ENCODE peak calls at places on chromosome 1, in seven cellular contexts. I is GM23248, J is right cardiac atrium, L is heart right ventricle, N is GM12865, T is ovary, G is HFF-Myc. H is an unnamed sample.

GRCh38 chr1:41920658-41921057 is 1.9 kb upstream of the HIVEP3 start:
- DNase-seq in I (peak), G (no peak), T (no peak), L (no peak), N (no peak), J (no peak), H (no peak)

GRCh38 chr1:53442297-53442696 is 16.9 kb upstream of the DMRTB1 start:
- DNase-seq in T (no peak), L (no peak), G (no peak), J (no peak), N (no peak), I (peak), H (no peak)

GRCh38 chr1:218392717-218393116 is 47.6 kb downstream of the TGFB2 start:
- DNase-seq in N (no peak), I (no peak), T (no peak), L (no peak), J (no peak), G (no peak), H (no peak)

GRCh38 chr1:13494025-13494424 is 19.8 kb downstream of the LRRC38 start:
- DNase-seq in G (no peak), J (no peak), L (no peak), T (no peak), I (no peak), N (peak), H (no peak)

GRCh38 chr1:162690672-162691434 is 58.6 kb downstream of the DDR2 start:
- DNase-seq in J (peak), G (peak), L (peak), T (peak), I (peak), N (no peak), H (peak)

GRCh38 chr1:13766906-13767564 is 67.0 kb downstream of the PRDM2 start:
- DNase-seq in J (no peak), N (no peak), L (no peak), G (no peak), T (no peak), I (peak), H (no peak)

GRCh38 chr1:78146137-78146822 is 100.5 kb downstream of the GIPC2 start:
- DNase-seq in G (no peak), J (no peak), T (no peak), N (no peak), I (peak), L (no peak), H (no peak)

GRCh38 chr1:70745199-70745598 is 302.4 kb downstream of the PTGER3 start:
- DNase-seq in G (no peak), T (no peak), L (no peak), J (no peak), I (peak), N (no peak), H (no peak)

GRCh38 chr1:189790335-189790734 is 687.3 kb downstream of the BRINP3 start:
- DNase-seq in G (no peak), L (no peak), T (no peak), N (no peak), I (no peak), J (no peak), H (no peak)

GRCh38 chr1:220887202-220887867 is 8.1 kb downstream of the HLX start:
- DNase-seq in N (no peak), T (no peak), I (peak), G (no peak), L (no peak), J (peak), H (no peak)

GRCh38 chr1:240122639-240123604 is 31.2 kb downstream of the FMN2 start:
- DNase-seq in L (no peak), J (no peak), I (no peak), N (no peak), G (no peak), T (no peak), H (no peak)

GRCh38 chr1:231861541-231862481 is 235.2 kb downstream of the DISC1 start:
- DNase-seq in T (no peak), G (no peak), N (no peak), L (no peak), I (peak), J (no peak), H (no peak)

GRCh38 chr1:40076895-40077312 is 20.1 kb downstream of the PPT1 start:
- DNase-seq in L (no peak), J (no peak), N (no peak), T (no peak), I (peak), G (peak), H (no peak)

GRCh38 chr1:109623601-109624161 is 4.0 kb downstream of the AMPD2 start:
- DNase-seq in I (peak), J (peak), L (no peak), T (no peak), N (no peak), G (no peak), H (no peak)
- H3K4me3 ChIP-seq in I (peak), J (no peak), L (no peak), T (no peak), N (peak), G (peak), H (peak)

DNA sequence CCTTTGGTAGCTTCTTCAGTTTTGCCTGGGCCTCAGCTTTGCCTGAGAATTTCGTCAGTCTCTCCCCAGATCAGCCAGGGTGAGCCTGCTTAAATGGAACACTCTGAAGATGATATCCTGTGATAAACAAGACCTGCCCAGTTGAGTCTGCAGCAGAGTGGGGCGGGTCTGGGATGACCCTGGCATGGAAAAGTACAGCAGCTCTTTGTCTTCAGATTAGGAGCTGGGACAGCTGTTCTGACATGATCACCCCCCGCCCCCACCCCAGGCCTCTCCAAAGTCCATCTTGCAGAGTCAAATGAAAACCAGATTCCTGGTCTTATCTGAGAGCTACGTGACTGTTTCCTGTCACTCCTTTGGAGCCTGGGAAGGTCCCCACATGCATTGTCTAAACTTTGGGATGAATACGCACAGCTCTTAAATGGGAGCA is 2.2 kb upstream of the TMEM51 start:
- DNase-seq in I (no peak), G (no peak), N (no peak), L (no peak), J (no peak), T (peak), H (no peak)
- H3K4me3 ChIP-seq in I (no peak), G (peak), N (no peak), L (no peak), J (no peak), T (no peak), H (no peak)

GRCh38 chr1:36421649-36422048 is 23.9 kb upstream of the LSM10 start:
- DNase-seq in I (no peak), N (no peak), G (no peak), L (no peak), J (no peak), T (no peak), H (no peak)

GRCh38 chr1:36419569-36419968 is 21.9 kb upstream of the LSM10 start:
- DNase-seq in L (no peak), I (no peak), N (no peak), G (no peak), J (no peak), T (peak), H (no peak)

GRCh38 chr1:36419158-36419557 is 21.4 kb upstream of the LSM10 start:
- DNase-seq in G (no peak), J (no peak), N (no peak), T (no peak), L (no peak), I (no peak), H (no peak)

GRCh38 chr1:36420836-36421317 is 23.2 kb upstream of the LSM10 start:
- DNase-seq in G (peak), J (peak), L (peak), I (peak), T (peak), N (peak), H (peak)

GRCh38 chr1:36420409-36420808 is 22.7 kb upstream of the LSM10 start:
- DNase-seq in L (no peak), N (no peak), I (peak), J (peak), G (no peak), T (peak), H (no peak)
- H3K4me3 ChIP-seq in L (no peak), N (no peak), I (no peak), J (no peak), G (no peak), T (no peak), H (no peak)

GRCh38 chr1:170593173-170593572 is 61.2 kb downstream of the GORAB start:
- DNase-seq in T (no peak), N (peak), I (peak), J (no peak), G (no peak), L (no peak), H (no peak)
- H3K4me3 ChIP-seq in T (peak), N (no peak), I (peak), J (no peak), G (peak), L (no peak), H (peak)

GRCh38 chr1:167630568-167631385 is 745 bp downstream of the RCSD1 start:
- DNase-seq in J (no peak), I (no peak), T (no peak), N (peak), L (no peak), G (no peak), H (no peak)

GRCh38 chr1:167629681-167630567 is at the start of gene RCSD1:
- DNase-seq in G (no peak), I (peak), J (peak), T (no peak), L (peak), N (peak), H (no peak)

GRCh38 chr1:167633258-167633944 is 3.4 kb downstream of the RCSD1 start:
- DNase-seq in T (no peak), I (no peak), N (no peak), J (no peak), L (no peak), G (no peak), H (no peak)

GRCh38 chr1:167631386-167631941 is 1.4 kb downstream of the RCSD1 start:
- DNase-seq in L (no peak), T (no peak), I (no peak), J (no peak), N (no peak), G (no peak), H (no peak)

DNA sequence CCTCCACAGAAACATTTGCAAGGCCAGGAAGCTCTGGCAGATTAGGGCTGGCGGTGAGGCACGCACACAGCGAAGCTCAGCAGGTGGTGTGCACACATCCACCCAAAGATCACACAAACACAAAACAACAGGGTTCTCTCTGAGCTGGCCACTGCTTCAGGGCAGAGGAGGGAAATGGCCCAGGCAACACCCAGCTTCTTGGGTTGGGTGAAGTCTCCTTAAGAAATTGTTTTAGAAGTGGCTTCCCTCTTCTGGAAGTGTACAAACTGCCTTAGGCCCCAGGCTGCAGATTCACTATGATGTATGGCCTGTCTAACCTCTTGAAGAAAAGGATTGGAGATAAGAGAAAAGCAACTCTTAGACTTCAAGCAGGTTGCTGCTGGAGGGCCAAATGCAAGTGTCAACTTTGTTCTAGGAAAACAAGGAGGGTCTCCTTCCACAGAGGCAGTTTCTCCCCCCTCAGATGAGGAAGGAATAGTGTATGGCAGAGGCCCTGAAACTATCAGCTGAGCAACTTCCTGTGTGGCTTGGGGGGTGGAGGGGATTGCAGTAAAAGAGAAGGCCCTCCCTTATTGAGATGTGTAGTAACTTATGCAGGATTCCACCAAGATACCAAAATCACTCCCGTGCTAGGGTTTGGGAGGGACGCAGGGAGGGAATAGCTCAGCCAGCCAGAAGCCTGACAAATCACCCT is 2.1 kb downstream of the RCSD1 start:
- DNase-seq in L (no peak), I (no peak), G (no peak), N (peak), T (no peak), J (peak), H (no peak)
- H3K4me3 ChIP-seq in L (no peak), I (no peak), G (no peak), N (peak), T (no peak), J (no peak), H (no peak)

GRCh38 chr1:38817958-38818705 is 41.4 kb downstream of the RRAGC start:
- DNase-seq in J (peak), N (peak), T (peak), I (peak), L (peak), G (no peak), H (no peak)
- H3K4me3 ChIP-seq in J (peak), N (peak), T (no peak), I (no peak), L (peak), G (no peak), H (peak)

GRCh38 chr1:228236744-228237143 is 28.9 kb downstream of the OBSCN start:
- DNase-seq in J (no peak), I (peak), L (no peak), G (no peak), N (peak), T (no peak), H (no peak)
- H3K4me3 ChIP-seq in J (no peak), I (no peak), L (no peak), G (no peak), N (no peak), T (no peak), H (no peak)

GRCh38 chr1:19495816-19496528 is 10.6 kb upstream of the CAPZB start:
- DNase-seq in G (no peak), L (no peak), J (no peak), I (peak), N (no peak), T (no peak), H (no peak)

GRCh38 chr1:19493547-19493946 is 8.2 kb upstream of the CAPZB start:
- DNase-seq in T (no peak), J (no peak), I (no peak), G (no peak), L (no peak), N (no peak), H (no peak)

GRCh38 chr1:19495000-19495656 is 9.8 kb upstream of the CAPZB start:
- DNase-seq in G (no peak), I (no peak), L (no peak), N (no peak), T (peak), J (no peak), H (no peak)

GRCh38 chr1:19496529-19496877 is 11.2 kb upstream of the CAPZB start:
- DNase-seq in T (no peak), L (no peak), G (no peak), I (no peak), J (no peak), N (no peak), H (no peak)
- H3K4me3 ChIP-seq in T (no peak), L (no peak), G (no peak), I (no peak), J (no peak), N (no peak), H (no peak)